ENCODE peak calls at places on chromosomes 3 and 15, in five cellular contexts. I is kidney glomerular epithelial cell; R is activated T-helper 1 cell treated with anti-CD3 and anti-CD28 coated beads, Interleukin-2, amount 50 U/mL, for 16 hours; Y is transverse colon; Q is MM.1S. E is an unnamed sample.

GRCh38 chr15:72365844-72366243 is 10.0 kb downstream of the HEXA start:
- DNase-seq in I (no peak), R (no peak), Y (peak), Q (no peak), E (peak)

GRCh38 chr3:107523361-107524213 is 825 bp downstream of the BBX start:
- DNase-seq in I (peak), R (peak), Y (peak), Q (peak), E (peak)

GRCh38 chr3:57298041-57298440 is 5.6 kb upstream of the ASB14 start:
- DNase-seq in I (peak), R (no peak), Y (no peak), Q (no peak), E (no peak)

GRCh38 chr15:87873501-87873900 is 383.0 kb downstream of the NTRK3 start:
- DNase-seq in I (no peak), R (no peak), Y (no peak), Q (no peak), E (no peak)

GRCh38 chr3:149572796-149573414 is 84.9 kb downstream of the WWTR1 start:
- DNase-seq in I (peak), R (no peak), Y (no peak), Q (no peak), E (no peak)

GRCh38 chr3:45026957-45027356 is 854 bp downstream of the CLEC3B start:
- DNase-seq in I (no peak), R (no peak), Y (peak), Q (no peak), E (no peak)

GRCh38 chr15:89494941-89495637 is 1.3 kb downstream of the RHCG start:
- DNase-seq in I (no peak), R (no peak), Y (peak), Q (peak), E (peak)

GRCh38 chr3:126157083-126157768 is 23.2 kb downstream of the ALDH1L1 start:
- DNase-seq in I (no peak), R (no peak), Y (no peak), Q (no peak), E (no peak)

GRCh38 chr3:73046195-73046594 is 15.3 kb upstream of the EBLN2 start:
- DNase-seq in I (no peak), R (no peak), Y (no peak), Q (no peak), E (no peak)